ENCODE peak calls at places on chromosomes 3 and 15, in ten cellular contexts. U is esophagus squamous epithelium; F is NT2/D1; R is upper lobe of left lung; Q is CD8-positive, alpha-beta memory T cell; T is mucosa of descending colon; K is OCI-LY7; Z is left ventricle myocardium inferior; N is MM.1S; M is Peyer's patch. X is an unnamed sample.

GRCh38 chr3:188416041-188416440 is 262.1 kb downstream of the LPP start:
- DNase-seq in R (no peak), N (no peak), T (no peak), Q (no peak), M (no peak), K (no peak), Z (no peak), U (no peak), F (no peak), X (no peak)

GRCh38 chr15:49301562-49301961 is 121.5 kb upstream of the FGF7 start:
- DNase-seq in U (no peak), Q (no peak), M (no peak), Z (no peak), R (no peak), F (no peak), N (no peak), T (no peak), K (no peak), X (no peak)

GRCh38 chr15:43071451-43071850 is 34.4 kb downstream of the UBR1 start:
- DNase-seq in U (no peak), R (no peak), F (no peak), M (no peak), N (no peak), K (no peak), Z (no peak), T (no peak), Q (no peak), X (no peak)

GRCh38 chr3:66048051-66048395 is 9.3 kb upstream of the MAGI1 start:
- DNase-seq in M (no peak), R (no peak), T (no peak), K (no peak), Z (no peak), N (no peak), Q (no peak), U (no peak), F (no peak), X (no peak)

GRCh38 chr3:125386811-125387210 is 11.7 kb upstream of the ZNF148 start:
- DNase-seq in N (no peak), M (no peak), Q (no peak), K (no peak), U (no peak), R (no peak), Z (no peak), F (no peak), T (no peak), X (no peak)

GRCh38 chr3:81985996-81986723 is 224.7 kb upstream of the GBE1 start:
- DNase-seq in Q (no peak), F (no peak), R (no peak), T (no peak), K (no peak), M (no peak), N (no peak), Z (no peak), U (no peak), X (no peak)

GRCh38 chr3:29758108-29759020 is 477.5 kb downstream of the RBMS3 start:
- DNase-seq in Z (no peak), N (no peak), U (no peak), K (no peak), M (no peak), Q (no peak), F (no peak), T (no peak), R (no peak), X (no peak)

GRCh38 chr15:38696120-38696727 is 131.6 kb upstream of the RASGRP1 start:
- DNase-seq in T (peak; percentile 44), U (no peak), M (no peak), Z (no peak), R (no peak), K (no peak), Q (peak; percentile 53), F (no peak), N (peak; percentile 93), X (peak; percentile 66)

GRCh38 chr3:129026728-129027543 is 25.8 kb downstream of the EFCC1 start:
- DNase-seq in U (peak; percentile 67), N (peak; percentile 96), M (peak; percentile 90), Q (peak; percentile 90), F (peak; percentile 89), Z (peak; percentile 90), R (peak; percentile 96), K (peak; percentile 98), T (peak; percentile 92), X (peak; percentile 91)
- H3K36me3 ChIP-seq in U (no peaks in the 10 kb centered on the region), N (no peaks in the 10 kb centered on the region), M (no peaks in the 10 kb centered on the region), Q (no peaks in the 10 kb centered on the region), F (no peaks in the 10 kb centered on the region), Z (peaks cover 4% of the 10 kb centered on the region), R (no peaks in the 10 kb centered on the region), K (no peaks in the 10 kb centered on the region), T (no peaks in the 10 kb centered on the region), X (no peaks in the 10 kb centered on the region)

DNA sequence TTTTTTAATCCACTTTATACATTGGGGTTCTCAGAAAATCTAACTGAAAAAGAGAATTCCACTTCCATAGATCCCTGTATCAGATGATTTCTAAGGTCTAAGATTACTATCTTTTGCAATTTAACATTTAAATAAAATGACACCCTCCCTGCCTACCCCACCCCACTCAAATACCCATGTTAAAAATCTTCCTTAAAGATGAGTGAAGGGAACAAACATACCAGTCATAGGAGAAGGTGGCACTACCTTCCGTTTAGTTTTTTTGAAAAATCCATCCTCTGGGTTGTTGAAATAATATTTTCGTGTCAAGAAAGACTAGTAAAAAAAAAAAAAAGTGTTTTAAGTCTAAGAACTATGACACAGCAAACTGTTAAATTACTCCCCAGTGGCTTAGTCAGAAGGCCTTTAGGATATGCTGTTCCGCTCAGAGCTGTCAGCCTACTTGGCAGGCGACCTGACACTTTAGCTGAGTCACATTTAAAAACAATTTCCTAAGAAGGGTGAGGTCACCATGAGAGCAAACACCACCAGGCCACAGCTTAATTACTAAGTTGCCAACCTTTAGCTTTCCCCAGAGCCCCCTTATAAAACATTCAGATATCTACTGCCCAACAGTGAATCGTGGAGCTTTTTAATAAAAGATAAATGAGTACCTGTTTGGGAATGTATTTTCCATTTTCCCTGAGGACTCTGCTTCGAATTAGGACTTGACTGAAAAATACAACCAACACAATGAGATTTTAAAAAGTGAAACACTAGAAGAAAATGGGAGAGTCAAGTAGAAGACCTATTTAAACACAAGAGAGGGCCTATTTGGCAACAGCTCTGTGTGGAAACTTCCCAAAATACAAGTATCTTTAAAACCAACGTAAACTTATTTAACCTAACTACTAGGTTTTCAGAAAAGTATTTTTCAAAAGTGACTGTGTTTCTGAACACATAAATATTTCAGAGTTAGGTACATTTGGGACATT is 9.6 kb downstream of the EMC3 start:
- DNase-seq in N (no peak), U (peak; percentile 8), Z (peak; percentile 69), Q (no peak), T (peak; percentile 31), R (no peak), F (no peak), K (no peak), M (no peak), X (no peak)
- H3K4me3 ChIP-seq in N (no peak overlapping the region), U (no peak overlapping the region), Z (peak overlapping the region; percentile 60), Q (no peak overlapping the region), T (no peak overlapping the region), R (peak overlapping the region; percentile 11), F (no peak overlapping the region), K (no peak overlapping the region), M (no peak overlapping the region), X (no peak overlapping the region)

GRCh38 chr15:32706704-32707103 is 11.1 kb upstream of the GREM1 start:
- DNase-seq in T (no peak), U (no peak), R (no peak), F (no peak), Z (no peak), N (no peak), K (no peak), Q (no peak), M (no peak), X (no peak)
- H3K4me1 ChIP-seq in T (peaks cover 5% of the 10 kb centered on the region), U (no peaks in the 10 kb centered on the region), R (no peaks in the 10 kb centered on the region), F (no peaks in the 10 kb centered on the region), Z (no peaks in the 10 kb centered on the region), N (no peaks in the 10 kb centered on the region), K (no peaks in the 10 kb centered on the region), Q (no peaks in the 10 kb centered on the region), M (no peaks in the 10 kb centered on the region), X (no peaks in the 10 kb centered on the region)

DNA sequence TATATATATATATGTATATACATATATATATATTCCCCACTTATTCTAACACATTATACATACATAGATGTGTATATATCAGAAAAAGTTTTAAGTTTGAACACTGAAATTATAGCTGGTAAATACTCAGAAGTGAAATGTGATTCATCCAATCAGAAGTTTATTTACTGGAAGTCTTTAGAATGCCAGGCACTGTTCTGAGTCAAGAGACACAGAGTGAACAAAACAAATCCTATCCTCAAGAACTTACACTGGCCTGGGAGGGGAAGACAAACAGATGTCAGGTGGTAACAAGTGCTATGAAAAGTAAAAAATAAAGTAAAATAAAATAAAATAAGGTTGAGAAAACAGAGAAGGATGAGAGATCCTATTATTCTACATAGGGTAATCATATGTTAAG is 13.4 kb downstream of the DHX36 start:
- DNase-seq in U (no peak), Q (no peak), Z (no peak), F (no peak), K (no peak), R (no peak), M (no peak), T (no peak), N (no peak), X (no peak)
- H3K36me3 ChIP-seq in U (peaks cover 95% of the 10 kb centered on the region), Q (peaks cover 12% of the 10 kb centered on the region), Z (peaks cover 66% of the 10 kb centered on the region), F (peaks cover 87% of the 10 kb centered on the region), K (peaks cover 92% of the 10 kb centered on the region), R (peaks cover 19% of the 10 kb centered on the region), M (no peaks in the 10 kb centered on the region), T (no peaks in the 10 kb centered on the region), N (peaks cover 19% of the 10 kb centered on the region), X (peaks cover 49% of the 10 kb centered on the region)

DNA sequence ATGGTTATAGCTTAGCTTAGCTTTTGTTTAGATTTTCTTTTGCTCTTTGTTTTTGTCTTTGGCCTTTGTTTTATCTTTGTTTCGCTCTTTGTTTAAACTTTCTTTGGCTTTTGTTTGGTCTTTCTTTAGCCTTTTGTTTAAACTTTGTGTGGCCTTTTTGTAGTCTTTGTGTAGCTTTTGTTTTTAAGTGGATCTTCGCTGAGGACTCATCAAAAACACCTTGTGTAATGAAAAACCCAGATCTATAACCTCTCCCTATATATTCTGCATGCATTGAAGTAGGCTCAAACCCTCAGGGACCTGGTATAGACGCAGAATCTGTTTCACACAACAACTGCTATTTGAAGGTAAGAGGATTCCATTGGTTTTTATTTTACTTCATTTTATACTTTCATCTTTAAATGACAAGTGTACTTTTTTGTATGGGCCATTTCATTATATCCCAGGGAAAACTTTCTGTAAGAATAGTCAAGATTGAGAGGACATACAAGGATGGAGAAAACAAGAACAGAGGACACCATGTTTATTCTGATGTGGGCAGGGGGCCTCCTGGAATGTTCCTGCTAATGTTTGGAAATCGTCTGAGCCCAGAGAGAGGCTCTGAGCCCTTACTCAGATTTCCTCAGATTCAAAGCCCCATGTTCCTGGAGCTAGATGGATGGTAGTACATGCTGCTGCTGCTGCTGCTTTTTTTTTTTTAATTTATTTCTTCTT is at the start of gene MOBP:
- DNase-seq in R (no peak), K (no peak), Z (no peak), T (no peak), U (no peak), N (no peak), M (no peak), Q (no peak), F (no peak), X (no peak)
- H3K4me3 ChIP-seq in R (no peak within 1 kb of the TSS), K (no peak within 1 kb of the TSS), Z (no peak within 1 kb of the TSS), T (no peak within 1 kb of the TSS), U (no peak within 1 kb of the TSS), N (no peak within 1 kb of the TSS), M (no peak within 1 kb of the TSS), Q (no peak within 1 kb of the TSS), F (no peak within 1 kb of the TSS), X (no peak within 1 kb of the TSS)

GRCh38 chr3:129619726-129620162 is 13.3 kb upstream of the PLXND1 start:
- DNase-seq in R (peak; percentile 60), M (no peak), K (no peak), T (no peak), Q (no peak), N (no peak), F (no peak), U (no peak), Z (peak; percentile 22), X (no peak)
- H3K4me1 ChIP-seq in R (peaks cover 76% of the 10 kb centered on the region), M (peaks cover 3% of the 10 kb centered on the region), K (peaks cover 11% of the 10 kb centered on the region), T (peaks cover 26% of the 10 kb centered on the region), Q (peaks cover 5% of the 10 kb centered on the region), N (no peaks in the 10 kb centered on the region), F (peaks cover 34% of the 10 kb centered on the region), U (peaks cover 52% of the 10 kb centered on the region), Z (peaks cover 100% of the 10 kb centered on the region), X (peaks cover 5% of the 10 kb centered on the region)

GRCh38 chr3:191263850-191264249 is 64.8 kb downstream of the OSTN start:
- DNase-seq in U (no peak), T (no peak), Z (no peak), N (no peak), K (no peak), F (no peak), R (no peak), Q (no peak), M (no peak), X (no peak)
- H3K36me3 ChIP-seq in U (no peaks in the 10 kb centered on the region), T (no peaks in the 10 kb centered on the region), Z (no peaks in the 10 kb centered on the region), N (no peaks in the 10 kb centered on the region), K (no peaks in the 10 kb centered on the region), F (no peaks in the 10 kb centered on the region), R (no peaks in the 10 kb centered on the region), Q (no peaks in the 10 kb centered on the region), M (no peaks in the 10 kb centered on the region), X (no peaks in the 10 kb centered on the region)